ENCODE peak calls at places on chromosomes 3 and 15, in four cellular contexts. R, E, S and U are unnamed samples.

GRCh38 chr3:156838035-156838434 is 11.9 kb downstream of the LEKR1 start:
- DNase-seq in R (no peak), E (no peak), S (no peak), U (no peak)

GRCh38 chr3:46853441-46854410 is 9.5 kb downstream of the MYL3 start:
- DNase-seq in R (no peak), E (no peak), S (no peak), U (no peak)

GRCh38 chr3:28916713-28917499 is 364.0 kb upstream of the RBMS3 start:
- DNase-seq in R (peak), E (peak), S (peak), U (peak)

GRCh38 chr3:59839283-59839682 is 789.5 kb upstream of the CFAP20DC start:
- DNase-seq in R (no peak), E (peak), S (no peak), U (no peak)

GRCh38 chr15:33360876-33361275 is 50.1 kb downstream of the RYR3 start:
- DNase-seq in R (no peak), E (no peak), S (no peak), U (no peak)

GRCh38 chr3:158539414-158540014 is 31.5 kb upstream of the MLF1 start:
- DNase-seq in R (peak), E (peak), S (no peak), U (no peak)

GRCh38 chr3:177211503-177212277 is 14.4 kb upstream of the TBL1XR1 start:
- DNase-seq in R (no peak), E (no peak), S (no peak), U (no peak)

GRCh38 chr3:31922962-31923361 is 58.1 kb downstream of the OSBPL10 start:
- DNase-seq in R (no peak), E (no peak), S (no peak), U (no peak)

GRCh38 chr3:58491506-58492384 is at the start of gene KCTD6:
- DNase-seq in R (peak), E (peak), S (peak), U (peak)

GRCh38 chr3:127675651-127676391 is 3.1 kb downstream of the ABTB1 start:
- DNase-seq in R (no peak), E (no peak), S (peak), U (no peak)

GRCh38 chr3:143563786-143564185 is 284.5 kb downstream of the SLC9A9 start:
- DNase-seq in R (peak), E (no peak), S (no peak), U (no peak)

GRCh38 chr15:64813075-64813474 is 12.4 kb downstream of the PIF1 start:
- DNase-seq in R (peak), E (peak), S (peak), U (no peak)

GRCh38 chr15:52798529-52799101 is 8.5 kb upstream of the ONECUT1 start:
- DNase-seq in R (peak), E (no peak), S (peak), U (no peak)

GRCh38 chr3:148737104-148737525 is 39.4 kb downstream of the AGTR1 start:
- DNase-seq in R (no peak), E (peak), S (no peak), U (no peak)

GRCh38 chr15:70347766-70348558 is 250.2 kb upstream of the TLE3 start:
- DNase-seq in R (no peak), E (no peak), S (no peak), U (no peak)

GRCh38 chr3:31408720-31409119 is 124.0 kb upstream of the STT3B start:
- DNase-seq in R (no peak), E (no peak), S (no peak), U (no peak)

GRCh38 chr15:60026555-60026954 is 22.4 kb downstream of the FOXB1 start:
- DNase-seq in R (no peak), E (no peak), S (no peak), U (no peak)

GRCh38 chr3:57757642-57758297 is 1.7 kb downstream of the SLMAP start:
- DNase-seq in R (peak), E (peak), S (no peak), U (no peak)

GRCh38 chr15:81071130-81071529 is 62.9 kb upstream of the CFAP161 start:
- DNase-seq in R (no peak), E (peak), S (no peak), U (no peak)

GRCh38 chr3:10772230-10773161 is 43.5 kb upstream of the SLC6A11 start:
- DNase-seq in R (peak), E (no peak), S (peak), U (peak)

GRCh38 chr3:106013971-106014370 is 145.2 kb upstream of the CBLB start:
- DNase-seq in R (no peak), E (peak), S (no peak), U (no peak)

GRCh38 chr3:11168881-11169805 is 14.8 kb downstream of the HRH1 start:
- DNase-seq in R (no peak), E (peak), S (no peak), U (no peak)

GRCh38 chr3:114178770-114179368 is at the start of gene DRD3:
- DNase-seq in R (peak), E (peak), S (peak), U (peak)

GRCh38 chr3:27220166-27220565 is 149.0 kb downstream of the NEK10 start:
- DNase-seq in R (no peak), E (no peak), S (no peak), U (no peak)

GRCh38 chr3:8607285-8608040 is 37.1 kb downstream of the SSUH2 start:
- DNase-seq in R (peak), E (peak), S (peak), U (no peak)

GRCh38 chr15:70880781-70881180 is 11.5 kb downstream of the THAP10 start:
- DNase-seq in R (no peak), E (peak), S (no peak), U (no peak)

GRCh38 chr3:194006-194405 is 2.6 kb upstream of the CHL1 start:
- DNase-seq in R (no peak), E (no peak), S (no peak), U (no peak)

GRCh38 chr3:168047190-168047795 is 48.4 kb downstream of the GOLIM4 start:
- DNase-seq in R (peak), E (peak), S (no peak), U (no peak)

GRCh38 chr15:31393441-31394091 is 66.9 kb downstream of the KLF13 start:
- DNase-seq in R (no peak), E (no peak), S (no peak), U (no peak)

GRCh38 chr15:31557899-31558298 is 231.3 kb downstream of the KLF13 start:
- DNase-seq in R (no peak), E (no peak), S (no peak), U (no peak)

GRCh38 chr3:129122697-129123055 is 1.1 kb upstream of the RAB43 start:
- DNase-seq in R (peak), E (no peak), S (peak), U (no peak)

GRCh38 chr3:182969277-182969676 is 11.1 kb downstream of the DCUN1D1 start:
- DNase-seq in R (no peak), E (peak), S (no peak), U (no peak)

GRCh38 chr3:139677341-139678155 is at the start of gene NMNAT3:
- DNase-seq in R (peak), E (peak), S (peak), U (peak)

GRCh38 chr3:130820976-130821375 is 72.9 kb upstream of the ATP2C1 start:
- DNase-seq in R (peak), E (peak), S (no peak), U (no peak)

GRCh38 chr15:60095711-60096110 is 91.6 kb downstream of the FOXB1 start:
- DNase-seq in R (no peak), E (peak), S (no peak), U (no peak)

GRCh38 chr15:61447981-61448380 is 218.9 kb upstream of the RORA start:
- DNase-seq in R (no peak), E (no peak), S (no peak), U (no peak)

GRCh38 chr15:99054025-99054387 is 46.4 kb upstream of the PGPEP1L start:
- DNase-seq in R (no peak), E (peak), S (no peak), U (no peak)

GRCh38 chr15:100717596-100717995 is 115.2 kb downstream of the ASB7 start:
- DNase-seq in R (no peak), E (no peak), S (peak), U (no peak)
- H3K27ac ChIP-seq in R (no peak), E (no peak), S (no peak), U (no peak)

GRCh38 chr15:40955141-40955903 is 2.1 kb downstream of the CHAC1 start:
- DNase-seq in R (no peak), E (no peak), S (no peak), U (no peak)

GRCh38 chr15:40952901-40953712 is at the start of gene CHAC1:
- DNase-seq in R (peak), E (peak), S (peak), U (peak)

GRCh38 chr15:40951764-40952163 is 1.5 kb upstream of the CHAC1 start:
- DNase-seq in R (no peak), E (no peak), S (no peak), U (no peak)

GRCh38 chr15:40952301-40952900 is 870 bp upstream of the CHAC1 start:
- DNase-seq in R (no peak), E (no peak), S (peak), U (no peak)

GRCh38 chr15:40953713-40954074 is 423 bp downstream of the CHAC1 start:
- DNase-seq in R (no peak), E (no peak), S (no peak), U (no peak)
- H4K5ac ChIP-seq in R (no peak), E (peak), S (no peak), U (peak)

GRCh38 chr3:20898962-20899361 is 713.0 kb upstream of the SGO1 start:
- DNase-seq in R (no peak), E (no peak), S (no peak), U (no peak)

GRCh38 chr3:20905210-20905805 is 719.3 kb upstream of the SGO1 start:
- DNase-seq in R (peak), E (no peak), S (no peak), U (no peak)

DNA sequence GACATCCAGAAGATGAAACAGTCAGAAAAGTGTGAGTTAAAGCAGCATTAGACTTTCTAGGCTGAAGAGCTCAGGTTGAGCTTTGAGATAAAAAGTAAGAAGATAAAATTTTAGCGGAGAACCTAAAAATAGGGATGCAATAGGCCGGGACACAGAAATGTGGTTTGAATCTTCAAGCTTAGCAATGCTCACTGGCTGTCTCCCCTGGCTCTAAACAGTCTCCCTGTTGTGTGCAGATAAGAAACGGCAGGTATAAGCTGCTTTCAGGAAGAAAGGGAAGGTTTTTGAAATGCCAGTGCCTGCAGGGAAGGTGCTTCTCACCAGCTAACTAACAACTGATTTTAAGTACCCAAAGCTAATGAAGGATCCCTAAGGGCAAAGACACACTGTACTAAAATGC is 718.7 kb upstream of the SGO1 start:
- DNase-seq in R (peak), E (no peak), S (no peak), U (no peak)
- H3K27ac ChIP-seq in R (peak), E (no peak), S (no peak), U (no peak)

GRCh38 chr3:3821780-3822179 is 22.5 kb downstream of the LRRN1 start:
- DNase-seq in R (no peak), E (no peak), S (no peak), U (no peak)

GRCh38 chr3:3825025-3825424 is 25.8 kb downstream of the LRRN1 start:
- DNase-seq in R (no peak), E (no peak), S (no peak), U (no peak)

DNA sequence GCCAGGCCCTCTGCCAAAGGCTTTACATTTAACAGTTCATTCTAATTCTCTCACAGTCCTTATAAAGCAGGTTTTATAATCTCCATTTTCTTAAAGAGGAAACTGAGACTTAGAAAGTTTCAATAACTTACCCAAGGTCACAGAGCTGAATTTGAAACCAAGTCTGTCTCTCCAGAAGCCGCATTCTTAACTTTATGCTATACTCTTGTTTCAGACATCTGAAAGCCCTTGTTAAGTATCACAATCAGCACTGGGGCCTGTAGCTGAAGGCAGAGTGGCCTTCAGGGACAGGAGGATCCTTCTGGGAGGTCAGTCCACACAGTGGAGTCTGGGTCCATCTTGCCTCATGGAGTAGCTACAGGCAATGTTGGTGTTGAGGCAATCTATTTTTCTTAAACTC is 27.9 kb downstream of the LRRN1 start:
- DNase-seq in R (no peak), E (no peak), S (no peak), U (no peak)
- H4K5ac ChIP-seq in R (no peak), E (no peak), S (no peak), U (no peak)

GRCh38 chr3:100754563-100755334 is 45.5 kb downstream of the TFG start:
- DNase-seq in R (no peak), E (no peak), S (no peak), U (no peak)
- H3K27ac ChIP-seq in R (no peak), E (no peak), S (no peak), U (no peak)

GRCh38 chr3:146214493-146214892 is 36.4 kb downstream of the PLSCR4 start:
- DNase-seq in R (no peak), E (no peak), S (no peak), U (no peak)
- H4K5ac ChIP-seq in R (no peak), E (no peak), S (no peak), U (no peak)

GRCh38 chr3:65961128-65961527 is 77.6 kb downstream of the MAGI1 start:
- DNase-seq in R (no peak), E (no peak), S (no peak), U (no peak)
- H3K27ac ChIP-seq in R (no peak), E (no peak), S (no peak), U (no peak)

DNA sequence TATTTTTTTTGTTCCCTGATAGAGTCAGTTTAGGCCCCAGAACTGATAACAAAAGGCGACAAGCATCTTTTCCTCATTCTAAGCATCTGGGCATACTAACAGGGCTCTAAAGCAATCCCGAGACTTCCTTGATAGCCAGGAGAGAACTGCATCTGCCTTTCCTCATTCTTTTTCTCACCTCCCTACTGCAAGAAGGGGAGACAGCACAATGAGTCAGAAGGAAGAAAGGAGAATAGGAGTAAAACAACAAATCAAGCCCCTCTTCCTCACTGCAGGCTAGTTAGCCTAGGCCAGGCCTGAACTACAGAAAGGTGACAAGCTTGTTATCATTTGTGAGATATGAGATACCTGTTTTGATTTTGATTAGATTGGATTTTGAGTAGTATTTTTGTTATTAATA is 97.9 kb downstream of the NAALADL2 start:
- DNase-seq in R (peak), E (peak), S (no peak), U (no peak)
- H4K5ac ChIP-seq in R (no peak), E (peak), S (no peak), U (no peak)